ENCODE peak calls at places on chromosomes 1 and 21, in five cellular contexts. O is HepG2, Y is GM12892, D is K562, M is H1. L is an unnamed sample.

GRCh38 chr1:116950497-116951174 is 40.9 kb downstream of the PTGFRN start:
- DNase-seq in O (no peak), Y (no peak), D (no peak), M (no peak), L (no peak)

GRCh38 chr1:100879422-100879821 is 15.2 kb downstream of the EXTL2 start:
- DNase-seq in O (no peak), Y (no peak), D (no peak), M (no peak), L (no peak)

GRCh38 chr1:89166705-89167104 is 9.1 kb downstream of the GBP7 start:
- DNase-seq in O (no peak), Y (no peak), D (no peak), M (no peak), L (no peak)

GRCh38 chr1:228958121-228958520 is 222.8 kb downstream of the RHOU start:
- DNase-seq in O (no peak), Y (no peak), D (no peak), M (no peak), L (no peak)

GRCh38 chr1:231397882-231398671 is 24.0 kb downstream of the EGLN1 start:
- DNase-seq in O (no peak), Y (no peak), D (no peak), M (no peak), L (no peak)

GRCh38 chr1:71737768-71738167 is 544.6 kb downstream of the NEGR1 start:
- DNase-seq in O (no peak), Y (no peak), D (no peak), M (no peak), L (no peak)

GRCh38 chr1:151553659-151554058 is 13.6 kb downstream of the TUFT1 start:
- DNase-seq in O (no peak), Y (no peak), D (no peak), M (no peak), L (no peak)

GRCh38 chr1:204578867-204579664 is 62.9 kb downstream of the MDM4 start:
- DNase-seq in O (no peak), Y (peak), D (no peak), M (no peak), L (peak)

GRCh38 chr1:158121604-158122254 is 59.0 kb upstream of the CD1D start:
- DNase-seq in O (peak), Y (no peak), D (peak), M (peak), L (no peak)

GRCh38 chr1:56202186-56202585 is 377.2 kb downstream of the PLPP3 start:
- DNase-seq in O (no peak), Y (no peak), D (no peak), M (no peak), L (no peak)

GRCh38 chr21:16086936-16087335 is 357.2 kb downstream of the USP25 start:
- DNase-seq in O (no peak), Y (no peak), D (no peak), M (no peak), L (no peak)

GRCh38 chr1:240435996-240436566 is 175.9 kb downstream of the GREM2 start:
- DNase-seq in O (no peak), Y (no peak), D (no peak), M (no peak), L (no peak)

GRCh38 chr1:22579541-22580155 is 16.4 kb downstream of the EPHA8 start:
- DNase-seq in O (no peak), Y (no peak), D (no peak), M (no peak), L (no peak)

GRCh38 chr1:23371987-23372386 is 2.4 kb upstream of the ZNF436 start:
- DNase-seq in O (no peak), Y (no peak), D (no peak), M (no peak), L (no peak)

GRCh38 chr1:40312238-40313205 is 4.6 kb downstream of the COL9A2 start:
- DNase-seq in O (peak), Y (peak), D (no peak), M (no peak), L (peak)

DNA sequence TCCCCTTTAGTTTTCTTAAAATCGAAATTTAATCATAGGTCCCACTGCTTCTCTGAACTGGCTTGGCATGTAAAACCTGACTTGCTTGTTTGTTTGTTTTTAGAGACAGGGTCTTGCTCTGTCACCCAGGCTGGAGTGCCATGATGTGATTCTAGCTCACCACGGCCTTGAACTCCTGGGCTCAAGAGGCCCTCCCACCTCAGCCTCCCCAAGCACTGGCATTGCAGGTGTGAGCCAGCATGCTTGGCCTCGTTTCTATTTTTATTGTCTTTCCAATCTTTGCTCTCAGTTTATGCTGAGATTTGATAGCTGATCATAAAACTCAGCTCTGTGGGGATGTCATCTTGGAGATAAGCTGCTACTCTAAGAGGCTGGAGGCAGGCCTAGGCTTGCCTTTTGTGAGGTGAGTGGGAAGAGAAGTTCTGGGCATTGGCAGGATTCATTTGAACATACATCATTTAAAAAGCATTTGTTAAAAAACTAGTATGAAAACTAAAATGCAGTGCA is 51.5 kb upstream of the GCLM start:
- DNase-seq in O (peak), Y (no peak), D (no peak), M (no peak), L (no peak)
- TF ChIP-seq POLR2AphosphoS5 in O (no peak), Y (no peak), D (no peak), M (no peak), L (no peak)

GRCh38 chr1:210291786-210292275 is 36.9 kb upstream of the HHAT start:
- DNase-seq in O (no peak), Y (no peak), D (no peak), M (no peak), L (no peak)
- TF ChIP-seq TAF1 in O (no peak), Y (no peak), D (no peak), M (no peak), L (no peak)

DNA sequence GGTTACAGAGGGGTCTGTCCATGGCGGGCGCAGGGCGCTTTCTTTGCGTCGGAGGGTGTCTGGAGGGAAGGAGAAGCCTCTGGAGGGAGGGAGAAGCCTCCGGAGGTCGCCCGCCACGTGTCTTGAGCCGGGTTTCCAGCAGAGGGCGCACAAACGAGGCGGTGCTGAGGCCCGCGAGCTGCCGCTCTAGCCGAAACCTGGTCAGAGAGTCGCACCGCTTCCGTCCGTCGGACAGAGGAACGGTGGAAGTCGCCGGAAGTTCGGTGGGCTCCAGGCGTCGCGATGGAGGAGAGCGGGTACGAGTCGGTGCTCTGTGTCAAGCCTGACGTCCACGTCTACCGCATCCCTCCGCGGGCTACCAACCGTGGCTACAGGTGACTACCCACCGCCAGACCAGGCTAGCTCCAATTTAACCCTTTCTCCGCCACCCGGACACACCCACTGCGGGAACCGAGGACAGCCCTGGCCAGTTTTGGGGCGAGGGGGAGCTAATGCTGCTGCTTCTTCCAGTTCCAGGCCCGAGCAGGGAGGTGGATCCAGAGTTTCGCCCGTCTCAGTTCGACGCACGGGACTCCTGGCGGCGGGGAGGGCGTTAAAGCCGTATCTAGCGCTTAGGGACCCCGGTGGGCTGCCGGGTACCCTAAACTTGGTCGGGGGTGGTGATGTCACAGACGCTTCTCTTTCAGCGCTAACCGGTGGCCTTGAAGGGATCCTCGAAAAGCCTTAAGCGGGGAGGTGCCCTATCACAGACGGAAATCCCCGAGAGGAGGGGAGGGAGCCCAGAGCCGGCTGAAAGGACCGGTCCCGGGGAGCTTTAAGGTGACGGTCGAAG is at the start of gene NECAP2:
- DNase-seq in O (peak), Y (peak), D (peak), M (peak), L (peak)
- TF ChIP-seq POLR2A in O (peak), Y (peak), D (peak), M (peak), L (peak)

DNA sequence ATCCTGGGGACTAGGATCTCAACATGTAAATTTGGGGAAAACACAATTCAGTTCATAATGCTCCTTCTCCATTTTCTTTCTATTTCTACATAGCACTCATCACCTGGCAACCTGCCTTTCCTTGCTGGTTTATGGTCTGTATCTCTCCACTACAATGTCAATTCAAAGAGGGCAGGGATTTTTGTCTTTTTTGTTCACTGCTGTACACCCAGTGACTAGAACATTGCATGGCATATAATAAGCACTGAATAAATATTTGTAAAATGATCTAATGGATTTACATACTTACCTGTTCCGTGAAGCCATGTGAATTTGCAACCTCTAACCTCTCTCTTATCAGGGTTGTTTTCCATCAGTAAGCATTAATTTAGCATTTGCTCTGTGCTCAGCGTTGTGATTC is 27.4 kb upstream of the TBX15 start:
- DNase-seq in O (no peak), Y (no peak), D (no peak), M (no peak), L (no peak)
- TF ChIP-seq POLR2AphosphoS5 in O (no peak), Y (no peak), D (no peak), M (no peak), L (no peak)